ENCODE peak calls at places on chromosomes 2 and 18, in nine cellular contexts. W, K, F, M, G, C, U, N and S are unnamed samples.

GRCh38 chr2:97774425-97774824 is 61.0 kb downstream of the ZAP70 start:
- DNase-seq in W (no peak), K (peak; percentile 19), F (peak; percentile 66), M (peak; percentile 48), G (peak; percentile 3), C (peak; percentile 16), U (no peak), N (no peak), S (no peak)

GRCh38 chr18:23263551-23264235 is 128.4 kb downstream of the CABLES1 start:
- DNase-seq in W (no peak), K (no peak), F (no peak), M (no peak), G (no peak), C (no peak), U (no peak), N (no peak), S (no peak)

GRCh38 chr2:46034535-46034934 is 262.7 kb upstream of the EPAS1 start:
- DNase-seq in W (no peak), K (peak; percentile 8), F (no peak), M (no peak), G (no peak), C (no peak), U (no peak), N (no peak), S (no peak)

GRCh38 chr18:54119524-54120019 is 104.9 kb downstream of the MBD2 start:
- DNase-seq in W (peak; percentile 12), K (peak; percentile 68), F (no peak), M (peak; percentile 71), G (peak; percentile 27), C (peak; percentile 63), U (no peak), N (no peak), S (no peak)

GRCh38 chr2:220076734-220077133 is 449.3 kb downstream of the SLC4A3 start:
- DNase-seq in W (no peak), K (no peak), F (no peak), M (peak; percentile 2), G (no peak), C (no peak), U (peak; percentile 69), N (no peak), S (no peak)

GRCh38 chr2:149743842-149744468 is 156.4 kb upstream of the MMADHC start:
- DNase-seq in W (no peak), K (peak; percentile 75), F (no peak), M (no peak), G (peak; percentile 26), C (no peak), U (peak; percentile 90), N (no peak), S (no peak)

GRCh38 chr2:219629976-219630695 is 2.7 kb downstream of the SLC4A3 start:
- DNase-seq in W (no peak), K (no peak), F (no peak), M (no peak), G (no peak), C (no peak), U (no peak), N (no peak), S (no peak)

GRCh38 chr2:21038403-21039073 is 5.3 kb downstream of the APOB start:
- DNase-seq in W (no peak), K (peak; percentile 38), F (no peak), M (no peak), G (no peak), C (no peak), U (no peak), N (no peak), S (no peak)

GRCh38 chr2:101277111-101277510 is 24.4 kb downstream of the CNOT11 start:
- DNase-seq in W (no peak), K (no peak), F (no peak), M (peak; percentile 14), G (no peak), C (no peak), U (no peak), N (no peak), S (no peak)

GRCh38 chr2:96591054-96591453 is 47.1 kb downstream of the KANSL3 start:
- DNase-seq in W (no peak), K (no peak), F (no peak), M (no peak), G (no peak), C (no peak), U (no peak), N (no peak), S (no peak)

GRCh38 chr2:160109939-160110673 is 47.7 kb upstream of the PLA2R1 start:
- DNase-seq in W (no peak), K (peak; percentile 82), F (peak; percentile 64), M (peak; percentile 87), G (peak; percentile 64), C (peak; percentile 41), U (peak; percentile 27), N (peak; percentile 75), S (no peak)

GRCh38 chr2:74379851-74380789 is at the start of gene DCTN1:
- DNase-seq in W (no peak), K (peak; percentile 52), F (peak; percentile 76), M (peak; percentile 50), G (no peak), C (peak; percentile 1), U (no peak), N (peak; percentile 47), S (peak; percentile 59)

GRCh38 chr2:22281033-22281432 is 1103.9 kb upstream of the KLHL29 start:
- DNase-seq in W (no peak), K (peak; percentile 54), F (no peak), M (no peak), G (no peak), C (no peak), U (peak; percentile 28), N (no peak), S (no peak)

GRCh38 chr2:107776333-107776732 is 50.4 kb upstream of the RGPD4 start:
- DNase-seq in W (no peak), K (no peak), F (no peak), M (no peak), G (no peak), C (no peak), U (no peak), N (no peak), S (no peak)

GRCh38 chr18:79982736-79983135 is 5.6 kb downstream of the TXNL4A start:
- DNase-seq in W (no peak), K (no peak), F (no peak), M (peak; percentile 32), G (no peak), C (no peak), U (no peak), N (no peak), S (no peak)

GRCh38 chr18:49880656-49881055 is 67.3 kb upstream of the ACAA2 start:
- DNase-seq in W (no peak), K (no peak), F (no peak), M (no peak), G (no peak), C (no peak), U (no peak), N (no peak), S (no peak)

GRCh38 chr18:53004798-53005197 is 664.8 kb downstream of the DCC start:
- DNase-seq in W (no peak), K (no peak), F (no peak), M (peak; percentile 23), G (no peak), C (no peak), U (no peak), N (no peak), S (no peak)

GRCh38 chr2:58606799-58607198 is 365.7 kb upstream of the FANCL start:
- DNase-seq in W (no peak), K (no peak), F (no peak), M (no peak), G (peak; percentile 55), C (no peak), U (no peak), N (no peak), S (no peak)

GRCh38 chr2:38223256-38223655 is 147.3 kb upstream of the CYP1B1 start:
- DNase-seq in W (no peak), K (no peak), F (no peak), M (no peak), G (no peak), C (no peak), U (no peak), N (no peak), S (no peak)

GRCh38 chr2:191280304-191280703 is 35.1 kb downstream of the MYO1B start:
- DNase-seq in W (no peak), K (no peak), F (no peak), M (no peak), G (no peak), C (no peak), U (no peak), N (no peak), S (no peak)

GRCh38 chr18:34342960-34343359 is 118.2 kb upstream of the NOL4 start:
- DNase-seq in W (no peak), K (peak; percentile 55), F (no peak), M (no peak), G (no peak), C (no peak), U (no peak), N (no peak), S (no peak)

GRCh38 chr2:63078852-63079606 is 28.4 kb downstream of the OTX1 start:
- DNase-seq in W (no peak), K (peak; percentile 58), F (peak; percentile 14), M (peak; percentile 87), G (peak; percentile 53), C (peak; percentile 16), U (no peak), N (no peak), S (peak; percentile 2)

GRCh38 chr2:96642564-96643350 is at the start of gene FER1L5:
- DNase-seq in W (no peak), K (no peak), F (peak; percentile 97), M (no peak), G (peak; percentile 70), C (no peak), U (no peak), N (peak; percentile 37), S (no peak)

GRCh38 chr2:220892018-220892634 is 680.0 kb downstream of the EPHA4 start:
- DNase-seq in W (no peak), K (no peak), F (no peak), M (no peak), G (no peak), C (no peak), U (no peak), N (no peak), S (no peak)

GRCh38 chr2:1489486-1489885 is 76.2 kb downstream of the TPO start:
- DNase-seq in W (no peak), K (no peak), F (no peak), M (no peak), G (no peak), C (no peak), U (no peak), N (no peak), S (no peak)